ENCODE peak calls at places on chromosomes 5 and 9, in five cellular contexts. B, L, R, A and I are unnamed samples.
A peak's percentile ranks its signal among the peaks of the same experiment; 100 is the strongest.

GRCh38 chr9:86703346-86703745 is 244.0 kb downstream of the GAS1 start:
- DNase-seq in L (peak; percentile 71), A (no peak), B (no peak), R (no peak), I (no peak)

GRCh38 chr9:133443248-133443647 is 16.5 kb upstream of the CACFD1 start:
- DNase-seq in A (no peak), L (no peak), B (no peak), R (no peak), I (no peak)

GRCh38 chr5:116144103-116144502 is 59.3 kb downstream of the COMMD10 start:
- DNase-seq in R (peak; percentile 49), A (no peak), B (peak; percentile 51), L (peak; percentile 35), I (no peak)

GRCh38 chr5:118968925-118969375 is 19.4 kb downstream of the DTWD2 start:
- DNase-seq in A (no peak), L (no peak), R (no peak), B (no peak), I (peak; percentile 31)

GRCh38 chr5:115607935-115608334 is 5.7 kb upstream of the TICAM2 start:
- DNase-seq in B (no peak), R (no peak), L (no peak), A (no peak), I (no peak)

GRCh38 chr9:120931278-120932085 is 4.9 kb upstream of the TRAF1 start:
- DNase-seq in A (no peak), R (peak; percentile 76), B (peak; percentile 70), L (peak; percentile 21), I (peak; percentile 70)

GRCh38 chr9:128689820-128690683 is 1.0 kb downstream of the SET start:
- DNase-seq in L (peak; percentile 36), R (peak; percentile 33), B (peak; percentile 48), A (no peak), I (peak; percentile 74)

GRCh38 chr5:87411586-87412416 is 929 bp downstream of the CCNH start:
- DNase-seq in L (peak; percentile 47), A (no peak), B (peak; percentile 35), R (peak; percentile 42), I (peak; percentile 15)

GRCh38 chr5:120361941-120362340 is 102.2 kb upstream of the PRR16 start:
- DNase-seq in L (no peak), B (no peak), A (no peak), R (no peak), I (no peak)

GRCh38 chr5:172541119-172541763 is 86.9 kb upstream of the SH3PXD2B start:
- DNase-seq in R (no peak), L (peak; percentile 29), A (no peak), B (no peak), I (no peak)

GRCh38 chr5:36369092-36369737 is 67.5 kb upstream of the RANBP3L start:
- DNase-seq in A (no peak), B (no peak), L (peak; percentile 22), R (peak; percentile 83), I (no peak)

GRCh38 chr5:141850786-141851185 is 27.4 kb downstream of the PCDH1 start:
- DNase-seq in A (no peak), R (no peak), L (no peak), B (no peak), I (no peak)

GRCh38 chr9:89617978-89618377 is 13.2 kb downstream of the GADD45G start:
- DNase-seq in B (no peak), L (no peak), A (no peak), R (no peak), I (no peak)

GRCh38 chr9:114078781-114079156 is 669 bp upstream of the AMBP start:
- DNase-seq in R (no peak), B (no peak), L (no peak), A (no peak), I (no peak)